ENCODE peak calls at places on chromosomes 12 and 14, in eight cellular contexts. W is left lung, H is fibroblast of pulmonary artery, K is nephron progenitor cell, X is fibroblast of villous mesenchyme, Y is activated B cell treated with CpG ODN at 0.5 μM for 24 hours, P is DND-41, J is NB4. S is an unnamed sample.

GRCh38 chr14:61894452-61895077 is 132.3 kb downstream of the SNAPC1 start:
- DNase-seq in W (no peak), H (peak; percentile 75), K (peak; percentile 75), X (peak; percentile 60), Y (peak; percentile 30), P (peak; percentile 68), J (peak; percentile 64), S (peak; percentile 40)

GRCh38 chr14:76056128-76056527 is 70.6 kb downstream of the IFT43 start:
- DNase-seq in W (no peak), H (peak; percentile 11), K (no peak), X (peak; percentile 16), Y (no peak), P (peak; percentile 12), J (peak; percentile 29), S (no peak)

GRCh38 chr14:49479432-49479831 is 106.7 kb downstream of the RPS29 start:
- DNase-seq in W (no peak), H (no peak), K (no peak), X (no peak), Y (no peak), P (no peak), J (no peak), S (no peak)

GRCh38 chr12:10612954-10613333 is 465 bp downstream of the MAGOHB start:
- DNase-seq in W (no peak), H (no peak), K (no peak), X (peak; percentile 29), Y (no peak), P (no peak), J (peak; percentile 23), S (no peak)

GRCh38 chr12:54984602-54985376 is at the start of gene TESPA1:
- DNase-seq in W (peak; percentile 87), H (no peak), K (no peak), X (no peak), Y (peak; percentile 62), P (peak; percentile 93), J (peak; percentile 76), S (no peak)

GRCh38 chr14:67559639-67560038 is 26.5 kb downstream of the PLEKHH1 start:
- DNase-seq in W (no peak), H (no peak), K (no peak), X (no peak), Y (no peak), P (no peak), J (peak; percentile 57), S (no peak)

GRCh38 chr12:57782243-57782607 is 362 bp upstream of the TSFM start:
- DNase-seq in W (no peak), H (no peak), K (no peak), X (no peak), Y (no peak), P (no peak), J (no peak), S (no peak)

GRCh38 chr12:51082561-51083139 is 746 bp downstream of the CSRNP2 start:
- DNase-seq in W (no peak), H (peak; percentile 42), K (no peak), X (peak; percentile 59), Y (no peak), P (peak; percentile 51), J (peak; percentile 38), S (peak; percentile 41)

GRCh38 chr14:106094654-106095189 is 568.3 kb downstream of the TMEM121 start:
- DNase-seq in W (no peak), H (no peak), K (peak; percentile 2), X (peak; percentile 0), Y (peak; percentile 19), P (peak; percentile 86), J (peak; percentile 78), S (no peak)
- TF ChIP-seq CTCF in W (no peak), H (no peak), K (no peak), X (no peak), Y (no peak), P (peak; percentile 79), J (peak; percentile 78), S (no peak)

GRCh38 chr12:41073633-41074576 is 114.2 kb upstream of the PDZRN4 start:
- DNase-seq in W (no peak), H (no peak), K (no peak), X (no peak), Y (no peak), P (no peak), J (no peak), S (no peak)

GRCh38 chr12:41064411-41064810 is 123.7 kb upstream of the PDZRN4 start:
- DNase-seq in W (no peak), H (no peak), K (no peak), X (no peak), Y (no peak), P (no peak), J (no peak), S (no peak)

DNA sequence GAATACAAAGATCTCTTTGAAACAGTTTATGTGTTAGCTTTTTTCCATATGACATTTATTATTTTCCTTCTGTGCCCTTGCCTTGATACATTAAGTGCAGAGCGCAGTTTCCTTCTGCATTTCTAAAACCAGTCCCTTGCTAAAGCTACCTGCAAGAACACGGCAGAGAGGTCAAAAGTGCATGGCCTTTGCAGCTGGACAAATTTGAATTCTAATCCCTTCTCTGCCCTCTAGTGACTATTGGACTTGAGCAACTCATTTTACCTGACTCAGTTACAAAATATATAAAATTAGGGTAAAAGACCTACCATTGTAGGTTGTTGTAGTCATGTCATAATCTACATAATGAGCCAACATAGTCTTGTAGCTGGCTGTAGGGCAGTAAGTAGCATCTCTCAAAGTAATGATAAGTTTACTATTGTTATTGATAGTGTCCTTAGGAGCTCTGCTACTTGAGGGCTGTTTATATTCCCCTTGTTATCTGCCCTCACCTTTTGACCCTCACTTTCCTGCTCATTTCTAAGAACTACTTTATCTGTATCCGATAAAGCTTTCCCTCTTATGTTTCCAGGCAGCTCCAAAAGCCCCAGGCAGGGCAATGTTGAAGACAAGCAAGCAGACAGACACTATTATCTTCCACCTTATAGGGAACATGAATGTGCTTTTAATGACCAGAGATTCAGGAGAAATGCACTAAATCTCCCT is 120.0 kb upstream of the PDZRN4 start:
- DNase-seq in W (no peak), H (no peak), K (no peak), X (no peak), Y (no peak), P (no peak), J (no peak), S (no peak)
- TF ChIP-seq CTCF in W (no peak), H (no peak), K (no peak), X (no peak), Y (no peak), P (no peak), J (no peak), S (no peak)

GRCh38 chr12:124369055-124369900 is 74.4 kb downstream of the RFLNA start:
- DNase-seq in W (peak; percentile 92), H (peak; percentile 97), K (no peak), X (peak; percentile 96), Y (no peak), P (no peak), J (no peak), S (no peak)
- TF ChIP-seq CTCF in W (no peak), H (peak; percentile 31), K (no peak), X (peak; percentile 57), Y (no peak), P (no peak), J (no peak), S (no peak)

DNA sequence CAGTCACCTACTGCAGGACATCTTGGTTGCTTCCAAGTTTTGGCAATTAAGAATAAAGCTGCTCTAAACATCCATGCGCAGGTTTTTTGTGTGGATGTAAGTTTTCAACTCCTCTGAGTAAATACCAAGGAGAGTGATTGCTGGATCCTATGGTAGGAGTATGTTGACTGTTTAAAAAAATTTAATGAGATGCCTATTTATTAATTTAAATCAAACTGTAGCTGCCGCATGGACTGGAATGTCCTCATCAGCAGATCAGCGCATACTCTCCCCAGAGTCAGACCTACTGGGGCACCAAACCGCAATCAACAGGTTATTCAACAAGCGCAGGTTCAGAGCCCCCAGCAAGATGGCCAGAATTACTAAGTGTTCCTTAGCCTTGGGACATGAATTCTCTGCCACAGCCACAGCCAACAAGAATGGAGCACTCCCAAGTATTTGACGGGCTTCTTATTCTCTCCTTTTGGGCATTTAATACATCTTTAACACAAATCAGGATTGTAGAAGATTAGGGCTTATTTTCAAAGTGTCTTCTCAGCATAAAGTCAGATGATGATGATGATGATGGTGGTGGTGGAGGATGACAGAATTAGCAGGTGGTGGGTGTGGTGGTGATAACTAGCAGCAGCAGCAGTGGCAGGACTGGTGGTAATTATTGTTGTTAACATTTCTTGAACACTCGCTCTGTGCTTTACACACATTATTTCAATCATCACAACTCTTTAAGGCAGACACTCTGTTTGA is 170.7 kb downstream of the CHST11 start:
- DNase-seq in W (no peak), H (no peak), K (no peak), X (no peak), Y (no peak), P (no peak), J (no peak), S (no peak)
- TF ChIP-seq CTCF in W (no peak), H (no peak), K (no peak), X (no peak), Y (no peak), P (no peak), J (no peak), S (no peak)

GRCh38 chr14:20346713-20347112 is 3.3 kb downstream of the PARP2 start:
- DNase-seq in W (no peak), H (no peak), K (no peak), X (no peak), Y (no peak), P (no peak), J (no peak), S (no peak)

GRCh38 chr14:20347747-20348146 is 4.3 kb downstream of the PARP2 start:
- DNase-seq in W (no peak), H (no peak), K (no peak), X (no peak), Y (no peak), P (no peak), J (no peak), S (no peak)

GRCh38 chr14:20345366-20345765 is 1.9 kb downstream of the PARP2 start:
- DNase-seq in W (no peak), H (no peak), K (no peak), X (no peak), Y (no peak), P (no peak), J (no peak), S (no peak)

GRCh38 chr14:20350280-20350679 is 6.8 kb downstream of the PARP2 start:
- DNase-seq in W (no peak), H (no peak), K (no peak), X (peak; percentile 36), Y (no peak), P (no peak), J (no peak), S (no peak)

DNA sequence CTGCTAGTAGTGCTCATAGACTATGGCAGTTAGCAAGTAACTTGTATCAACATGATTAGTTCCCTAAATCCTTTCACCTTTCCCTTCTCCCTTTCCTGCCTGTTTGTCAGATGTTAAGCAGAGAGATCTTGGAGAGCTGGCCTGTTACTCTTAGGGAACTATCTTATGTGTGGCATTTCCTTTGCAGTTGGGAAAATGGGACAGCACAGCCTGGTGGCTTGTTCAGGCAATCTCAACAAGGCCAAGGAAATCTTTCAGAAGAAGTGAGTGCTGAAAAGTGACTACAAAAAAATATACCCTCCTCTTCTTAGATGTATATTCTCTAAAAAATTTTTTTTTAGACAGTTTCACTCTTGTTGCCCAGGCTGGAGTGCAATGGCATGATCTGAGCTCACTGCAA is 7.4 kb downstream of the PARP2 start:
- DNase-seq in W (no peak), H (peak; percentile 41), K (no peak), X (peak; percentile 44), Y (no peak), P (no peak), J (no peak), S (no peak)
- TF ChIP-seq CTCF in W (no peak), H (peak; percentile 35), K (no peak), X (peak; percentile 53), Y (no peak), P (peak; percentile 15), J (no peak), S (no peak)

GRCh38 chr14:95174184-95174804 is 17.0 kb upstream of the DICER1 start:
- DNase-seq in W (no peak), H (peak; percentile 58), K (no peak), X (peak; percentile 33), Y (no peak), P (no peak), J (no peak), S (no peak)
- TF ChIP-seq CTCF in W (peak; percentile 28), H (peak; percentile 49), K (no peak), X (peak; percentile 25), Y (no peak), P (no peak), J (no peak), S (no peak)

S was measured in mesothelial cell of epicardium.